ENCODE peak calls at places on chromosomes 1 and 21, in seven cellular contexts. E, D, S, R, N, C and O are unnamed samples.
A peak's percentile ranks its signal among the peaks of the same experiment; 100 is the strongest.

GRCh38 chr1:152182942-152183341 is 23.9 kb upstream of the RPTN start:
- DNase-seq in N (no peak), E (peak; percentile 87), R (peak; percentile 39), C (no peak), S (no peak), D (no peak), O (peak; percentile 79)

GRCh38 chr1:50880373-50880772 is 79.7 kb downstream of the FAF1 start:
- DNase-seq in E (no peak), S (no peak), N (no peak), C (no peak), R (no peak), D (no peak), O (no peak)

GRCh38 chr21:41171210-41171609 is 3.2 kb downstream of the BACE2 start:
- DNase-seq in C (no peak), S (no peak), R (peak; percentile 32), D (no peak), N (no peak), E (peak; percentile 24), O (no peak)

GRCh38 chr21:33901421-33902288 is 13.9 kb downstream of the ATP5PO start:
- DNase-seq in D (peak; percentile 62), S (no peak), E (peak; percentile 82), R (peak; percentile 21), N (peak; percentile 70), C (peak; percentile 38), O (peak; percentile 31)

GRCh38 chr21:37974081-37974480 is 57.8 kb upstream of the KCNJ6 start:
- DNase-seq in D (no peak), R (no peak), C (no peak), E (no peak), S (no peak), N (no peak), O (peak; percentile 11)

GRCh38 chr1:156948708-156949107 is 28.3 kb downstream of the LRRC71 start:
- DNase-seq in C (no peak), S (no peak), N (no peak), D (no peak), E (no peak), R (no peak), O (no peak)

GRCh38 chr1:36703526-36704208 is 221.0 kb upstream of the CSF3R start:
- DNase-seq in C (peak; percentile 80), R (peak; percentile 68), D (peak; percentile 89), E (peak; percentile 70), S (peak; percentile 18), N (peak; percentile 94), O (peak; percentile 10)

GRCh38 chr1:151993734-151994496 is at the start of gene S100A10:
- DNase-seq in R (peak; percentile 92), N (peak; percentile 60), E (peak; percentile 91), C (peak; percentile 78), D (peak; percentile 58), S (no peak), O (no peak)

GRCh38 chr1:58883037-58883887 is 99.4 kb upstream of the JUN start:
- DNase-seq in S (peak; percentile 79), E (peak; percentile 99), N (no peak), C (peak; percentile 88), R (peak; percentile 87), D (no peak), O (peak; percentile 94)

GRCh38 chr1:113872219-113872934 is 865 bp upstream of the PTPN22 start:
- DNase-seq in D (no peak), E (peak; percentile 52), S (no peak), R (no peak), N (no peak), C (no peak), O (no peak)

GRCh38 chr1:186735463-186735862 is 55.2 kb upstream of the PTGS2 start:
- DNase-seq in S (no peak), R (no peak), N (no peak), E (no peak), C (no peak), D (no peak), O (no peak)

GRCh38 chr1:89356658-89357400 is 7.0 kb upstream of the GBP6 start:
- DNase-seq in R (no peak), N (no peak), C (no peak), D (no peak), E (peak; percentile 40), S (no peak), O (peak; percentile 3)

GRCh38 chr1:207825719-207826556 is 74.1 kb downstream of the CD46 start:
- DNase-seq in E (peak; percentile 36), C (no peak), R (no peak), N (peak; percentile 98), D (no peak), S (no peak), O (no peak)

GRCh38 chr1:150615346-150616201 is 13.8 kb downstream of the ENSA start:
- DNase-seq in E (no peak), N (no peak), C (no peak), S (no peak), R (no peak), D (no peak), O (no peak)

GRCh38 chr1:150622219-150622975 is 7.0 kb downstream of the ENSA start:
- DNase-seq in N (no peak), D (no peak), E (peak; percentile 67), S (no peak), R (no peak), C (peak; percentile 42), O (no peak)

GRCh38 chr1:150621497-150622113 is 7.8 kb downstream of the ENSA start:
- DNase-seq in N (peak; percentile 85), S (no peak), E (peak; percentile 86), C (peak; percentile 53), R (no peak), D (peak; percentile 47), O (peak; percentile 31)

GRCh38 chr1:150620919-150621318 is 8.5 kb downstream of the ENSA start:
- DNase-seq in N (no peak), S (no peak), C (no peak), E (no peak), D (no peak), R (no peak), O (no peak)

GRCh38 chr1:150619576-150620509 is 9.6 kb downstream of the ENSA start:
- DNase-seq in R (peak; percentile 30), S (no peak), E (peak; percentile 85), D (peak; percentile 46), N (peak; percentile 68), C (peak; percentile 71), O (peak; percentile 59)
- H3K4me3 ChIP-seq in R (no peak overlapping the region), S (no peak overlapping the region), E (no peak overlapping the region), D (no peak overlapping the region), N (no peak overlapping the region), C (no peak overlapping the region), O (no peak overlapping the region)

GRCh38 chr1:116485976-116486375 is 84.8 kb downstream of the CD58 start:
- DNase-seq in E (peak; percentile 39), D (no peak), N (no peak), S (no peak), C (no peak), R (no peak), O (peak; percentile 31)

GRCh38 chr1:116481934-116482333 is 88.9 kb downstream of the CD58 start:
- DNase-seq in R (no peak), N (no peak), D (no peak), E (no peak), C (no peak), S (no peak), O (no peak)

GRCh38 chr1:116485071-116485735 is 85.6 kb downstream of the CD58 start:
- DNase-seq in D (peak; percentile 85), R (peak; percentile 81), E (peak; percentile 89), S (peak; percentile 56), N (peak; percentile 97), C (peak; percentile 86), O (peak; percentile 23)

GRCh38 chr1:116483481-116484309 is 87.1 kb downstream of the CD58 start:
- DNase-seq in D (peak; percentile 50), E (peak; percentile 66), R (no peak), N (no peak), S (no peak), C (no peak), O (no peak)

GRCh38 chr1:116482490-116482889 is 88.3 kb downstream of the CD58 start:
- DNase-seq in R (no peak), S (no peak), D (no peak), E (no peak), N (no peak), C (no peak), O (no peak)
- H3K4me3 ChIP-seq in R (no peak overlapping the region), S (no peak overlapping the region), D (no peak overlapping the region), E (no peak overlapping the region), N (no peak overlapping the region), C (no peak overlapping the region), O (no peak overlapping the region)

GRCh38 chr1:199273837-199274379 is 635.1 kb downstream of the PTPRC start:
- DNase-seq in N (no peak), D (no peak), E (peak; percentile 35), S (peak; percentile 23), R (peak; percentile 42), C (no peak), O (peak; percentile 45)

GRCh38 chr1:199272107-199272506 is 633.3 kb downstream of the PTPRC start:
- DNase-seq in D (no peak), N (no peak), S (peak; percentile 29), E (peak; percentile 95), R (peak; percentile 14), C (no peak), O (peak; percentile 82)

GRCh38 chr1:199269241-199269640 is 630.4 kb downstream of the PTPRC start:
- DNase-seq in R (no peak), S (no peak), D (no peak), C (no peak), N (no peak), E (peak; percentile 52), O (no peak)

GRCh38 chr1:199272690-199273089 is 633.9 kb downstream of the PTPRC start:
- DNase-seq in C (peak; percentile 11), R (peak; percentile 89), S (peak; percentile 84), D (peak; percentile 4), E (peak; percentile 96), N (no peak), O (peak; percentile 81)
- H3K4me3 ChIP-seq in C (no peak overlapping the region), R (no peak overlapping the region), S (no peak overlapping the region), D (no peak overlapping the region), E (no peak overlapping the region), N (no peak overlapping the region), O (no peak overlapping the region)

GRCh38 chr1:60866884-60867648 is 215.3 kb upstream of the NFIA start:
- DNase-seq in D (no peak), N (no peak), S (no peak), C (no peak), E (no peak), R (no peak), O (peak; percentile 31)

GRCh38 chr1:60866251-60866650 is 216.1 kb upstream of the NFIA start:
- DNase-seq in C (no peak), D (no peak), S (no peak), N (no peak), R (no peak), E (no peak), O (no peak)

GRCh38 chr1:60869264-60869663 is 213.1 kb upstream of the NFIA start:
- DNase-seq in R (no peak), S (no peak), D (no peak), E (no peak), N (no peak), C (no peak), O (no peak)

GRCh38 chr1:60870269-60870668 is 212.1 kb upstream of the NFIA start:
- DNase-seq in S (no peak), E (no peak), C (no peak), D (no peak), R (no peak), N (no peak), O (no peak)

DNA sequence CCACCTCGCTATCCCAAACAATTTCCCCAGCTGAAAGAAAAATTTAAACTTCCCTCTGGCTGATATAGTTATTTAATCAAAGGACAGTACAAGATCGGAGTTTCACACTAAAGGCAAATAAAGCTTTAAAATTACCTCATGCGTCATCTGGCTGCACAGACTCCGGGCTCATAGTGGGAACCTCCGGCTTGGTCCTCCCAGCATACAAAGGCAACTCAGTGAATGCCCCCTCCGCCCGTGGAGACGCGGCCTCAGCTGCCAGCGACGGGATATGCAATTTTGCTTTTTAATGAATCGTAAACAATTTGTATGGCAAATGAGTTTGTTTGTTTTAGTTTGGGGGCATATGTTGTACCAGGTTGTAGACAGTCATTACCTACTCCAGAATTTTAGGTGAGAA is 214.6 kb upstream of the NFIA start:
- DNase-seq in S (no peak), R (no peak), C (no peak), D (no peak), N (no peak), E (no peak), O (no peak)
- H3K4me3 ChIP-seq in S (no peak overlapping the region), R (no peak overlapping the region), C (no peak overlapping the region), D (peak overlapping the region; percentile 41), N (no peak overlapping the region), E (no peak overlapping the region), O (no peak overlapping the region)